ENCODE peak calls at places on chromosomes 1 and 21, in eight cellular contexts. Q, J, E, R, S, Y, V and N are unnamed samples.

GRCh38 chr21:39381009-39381408 is 32.1 kb upstream of the HMGN1 start:
- DNase-seq in Q (no peak), J (no peak), E (no peak), R (no peak), S (no peak), Y (no peak), V (no peak), N (no peak)

GRCh38 chr1:1081311-1082238 is 7.5 kb upstream of the RNF223 start:
- DNase-seq in Q (no peak), J (no peak), E (no peak), R (no peak), S (no peak), Y (peak; percentile 43), V (no peak), N (no peak)

GRCh38 chr1:43152866-43153265 is 19.2 kb downstream of the EBNA1BP2 start:
- DNase-seq in Q (no peak), J (no peak), E (no peak), R (peak; percentile 8), S (peak; percentile 30), Y (peak; percentile 54), V (peak; percentile 13), N (no peak)

GRCh38 chr1:53475661-53476060 is 16.5 kb downstream of the DMRTB1 start:
- DNase-seq in Q (no peak), J (no peak), E (no peak), R (no peak), S (no peak), Y (no peak), V (no peak), N (no peak)

GRCh38 chr1:24594328-24594598 is 38.4 kb downstream of the NCMAP start:
- DNase-seq in Q (no peak), J (no peak), E (no peak), R (no peak), S (no peak), Y (no peak), V (no peak), N (no peak)

GRCh38 chr1:3319874-3320245 is 134.6 kb upstream of the ARHGEF16 start:
- DNase-seq in Q (no peak), J (peak; percentile 80), E (peak; percentile 70), R (peak; percentile 48), S (peak; percentile 90), Y (peak; percentile 63), V (peak; percentile 64), N (no peak)

GRCh38 chr1:29183287-29183686 is 1.6 kb upstream of the SRSF4 start:
- DNase-seq in Q (no peak), J (no peak), E (no peak), R (no peak), S (no peak), Y (no peak), V (no peak), N (no peak)

GRCh38 chr1:234911787-234912186 is 216.8 kb downstream of the TOMM20 start:
- DNase-seq in Q (no peak), J (no peak), E (no peak), R (no peak), S (no peak), Y (no peak), V (no peak), N (no peak)

GRCh38 chr21:40191196-40191595 is 324.0 kb downstream of the PCP4 start:
- DNase-seq in Q (no peak), J (no peak), E (no peak), R (no peak), S (no peak), Y (no peak), V (no peak), N (no peak)

GRCh38 chr1:7474143-7474490 is 297.0 kb upstream of the VAMP3 start:
- DNase-seq in Q (no peak), J (no peak), E (no peak), R (no peak), S (no peak), Y (no peak), V (no peak), N (no peak)

GRCh38 chr1:100188617-100189016 is 10.6 kb upstream of the LRRC39 start:
- DNase-seq in Q (peak; percentile 79), J (peak; percentile 64), E (no peak), R (peak; percentile 97), S (no peak), Y (no peak), V (peak; percentile 21), N (no peak)

GRCh38 chr1:46526689-46527291 is 24.7 kb downstream of the KNCN start:
- DNase-seq in Q (no peak), J (no peak), E (no peak), R (no peak), S (peak; percentile 77), Y (no peak), V (no peak), N (no peak)

GRCh38 chr1:230978491-230979388 is at the start of the genes ARV1 and TTC13:
- DNase-seq in Q (peak; percentile 91), J (peak; percentile 99), E (peak; percentile 99), R (peak; percentile 97), S (peak; percentile 99), Y (peak; percentile 98), V (peak; percentile 99), N (peak; percentile 98)

GRCh38 chr1:84996846-84997666 is at the start of gene MCOLN2:
- DNase-seq in Q (no peak), J (peak; percentile 90), E (peak; percentile 44), R (no peak), S (peak; percentile 43), Y (peak; percentile 44), V (peak; percentile 51), N (no peak)

GRCh38 chr1:234624718-234625117 is 14.7 kb upstream of the IRF2BP2 start:
- DNase-seq in Q (no peak), J (no peak), E (no peak), R (peak; percentile 30), S (no peak), Y (no peak), V (no peak), N (no peak)

GRCh38 chr1:208405014-208405413 is 160.8 kb upstream of the PLXNA2 start:
- DNase-seq in Q (no peak), J (no peak), E (no peak), R (no peak), S (no peak), Y (no peak), V (no peak), N (no peak)

GRCh38 chr1:236021424-236022135 is 43.3 kb downstream of the NID1 start:
- DNase-seq in Q (no peak), J (no peak), E (no peak), R (no peak), S (no peak), Y (no peak), V (no peak), N (no peak)

GRCh38 chr1:6447818-6448748 is 17.9 kb downstream of the TNFRSF25 start:
- DNase-seq in Q (no peak), J (no peak), E (no peak), R (no peak), S (peak; percentile 84), Y (no peak), V (no peak), N (no peak)

GRCh38 chr1:11682799-11683198 is 1.9 kb upstream of the MAD2L2 start:
- DNase-seq in Q (no peak), J (no peak), E (no peak), R (no peak), S (no peak), Y (no peak), V (no peak), N (no peak)

GRCh38 chr1:160797163-160797797 is 1.3 kb downstream of the LY9 start:
- DNase-seq in Q (no peak), J (no peak), E (no peak), R (no peak), S (no peak), Y (no peak), V (no peak), N (no peak)

GRCh38 chr1:21308847-21309652 is 18.8 kb upstream of the ECE1 start:
- DNase-seq in Q (no peak), J (no peak), E (no peak), R (no peak), S (peak; percentile 83), Y (no peak), V (peak; percentile 68), N (no peak)

GRCh38 chr1:23574265-23574754 is 15.0 kb upstream of the ID3 start:
- DNase-seq in Q (no peak), J (no peak), E (no peak), R (no peak), S (no peak), Y (no peak), V (no peak), N (no peak)

GRCh38 chr1:243507672-243508302 is 251.9 kb downstream of the SDCCAG8 start:
- DNase-seq in Q (no peak), J (no peak), E (no peak), R (no peak), S (no peak), Y (no peak), V (no peak), N (no peak)

GRCh38 chr1:208302702-208303101 is 58.5 kb upstream of the PLXNA2 start:
- DNase-seq in Q (no peak), J (no peak), E (no peak), R (no peak), S (no peak), Y (no peak), V (no peak), N (no peak)

GRCh38 chr1:200233393-200233792 is 176.4 kb downstream of the ZNF281 start:
- DNase-seq in Q (no peak), J (no peak), E (no peak), R (peak; percentile 7), S (peak; percentile 43), Y (no peak), V (peak; percentile 80), N (no peak)

GRCh38 chr1:165179306-165179705 is 177.2 kb downstream of the LMX1A start:
- DNase-seq in Q (no peak), J (no peak), E (no peak), R (no peak), S (no peak), Y (no peak), V (no peak), N (no peak)

GRCh38 chr1:151957098-151957497 is 36.6 kb downstream of the S100A10 start:
- DNase-seq in Q (no peak), J (no peak), E (no peak), R (no peak), S (no peak), Y (no peak), V (no peak), N (no peak)

GRCh38 chr1:216700779-216701178 is 22.4 kb downstream of the ESRRG start:
- DNase-seq in Q (no peak), J (no peak), E (no peak), R (peak; percentile 10), S (peak; percentile 22), Y (no peak), V (no peak), N (no peak)

GRCh38 chr1:228038387-228039005 is 31.7 kb downstream of the WNT3A start:
- DNase-seq in Q (no peak), J (no peak), E (no peak), R (no peak), S (no peak), Y (peak; percentile 32), V (no peak), N (no peak)

GRCh38 chr1:2452583-2453315 is 23.3 kb upstream of the PLCH2 start:
- DNase-seq in Q (no peak), J (peak; percentile 71), E (no peak), R (no peak), S (no peak), Y (no peak), V (peak; percentile 8), N (no peak)

GRCh38 chr1:74799119-74799518 is 66.2 kb downstream of the TYW3 start:
- DNase-seq in Q (no peak), J (no peak), E (no peak), R (no peak), S (no peak), Y (no peak), V (no peak), N (no peak)

GRCh38 chr1:201147396-201148015 is 6.8 kb downstream of the TMEM9 start:
- DNase-seq in Q (no peak), J (no peak), E (no peak), R (no peak), S (no peak), Y (no peak), V (no peak), N (no peak)

GRCh38 chr1:147612366-147612765 is 58.0 kb downstream of the ACP6 start:
- DNase-seq in Q (no peak), J (no peak), E (peak; percentile 5), R (peak; percentile 54), S (peak; percentile 19), Y (no peak), V (no peak), N (no peak)